ENCODE peak calls at places on chromosomes 13 and 19, in seven cellular contexts. Y is stimulated activated naive CD8-positive, alpha-beta T cell treated with anti-CD3 and anti-CD28 coated beads, Interleukin-15, Interleukin-2, amounts not matched to agents 100 U/mL and 50 U/mL, for 24 hours; H is activated CD8-positive, alpha-beta T cell treated with anti-CD3 and anti-CD28 coated beads for 36 hours; T is left lobe of liver; Q is CD8-positive, alpha-beta T cell; A is stimulated activated effector memory CD8-positive, alpha-beta T cell treated with anti-CD3 and anti-CD28 coated beads, Interleukin-12 subunit alpha, Interleukin-12 subunit beta, amount 100 ng/mL, for 72 hours; V is heart left ventricle. F is an unnamed sample.

GRCh38 chr19:2251577-2252480 is 2.7 kb downstream of the AMH start:
- ATAC-seq in Y (peak), H (peak), T (no peak), Q (peak), A (peak), V (no peak), F (no peak)

GRCh38 chr13:42967660-42968059 is 24.4 kb downstream of the EPSTI1 start:
- ATAC-seq in Y (no peak), H (no peak), T (peak), Q (no peak), A (no peak), V (peak), F (no peak)

GRCh38 chr13:111183959-111184684 is 69.0 kb downstream of the ARHGEF7 start:
- ATAC-seq in Y (no peak), H (peak), T (no peak), Q (peak), A (no peak), V (no peak), F (no peak)

GRCh38 chr19:34282611-34283519 is 28.5 kb downstream of the GARRE1 start:
- ATAC-seq in Y (no peak), H (no peak), T (no peak), Q (no peak), A (no peak), V (no peak), F (no peak)

GRCh38 chr13:78777973-78778372 is 119.0 kb upstream of the OBI1 start:
- ATAC-seq in Y (no peak), H (no peak), T (no peak), Q (no peak), A (no peak), V (no peak), F (no peak)

GRCh38 chr13:94343243-94343585 is 136.3 kb downstream of the DCT start:
- ATAC-seq in Y (no peak), H (no peak), T (peak), Q (no peak), A (no peak), V (no peak), F (no peak)

GRCh38 chr13:104868806-104869205 is 1666.7 kb downstream of the EFNB2 start:
- ATAC-seq in Y (no peak), H (no peak), T (no peak), Q (no peak), A (no peak), V (no peak), F (no peak)

GRCh38 chr13:27339299-27339698 is 68.7 kb downstream of the RASL11A start:
- ATAC-seq in Y (peak), H (peak), T (peak), Q (peak), A (peak), V (peak), F (peak)

GRCh38 chr13:107203146-107203847 is 635.4 kb upstream of the ARGLU1 start:
- ATAC-seq in Y (no peak), H (no peak), T (peak), Q (no peak), A (no peak), V (peak), F (peak)

GRCh38 chr13:30169442-30169841 is 137.9 kb downstream of the KATNAL1 start:
- ATAC-seq in Y (no peak), H (no peak), T (no peak), Q (no peak), A (no peak), V (no peak), F (no peak)

GRCh38 chr13:73081256-73081915 is 22.6 kb downstream of the KLF5 start:
- ATAC-seq in Y (no peak), H (no peak), T (no peak), Q (no peak), A (no peak), V (no peak), F (no peak)

GRCh38 chr13:20989883-20990282 is 71.5 kb downstream of the LATS2 start:
- ATAC-seq in Y (no peak), H (no peak), T (no peak), Q (no peak), A (no peak), V (peak), F (no peak)

GRCh38 chr13:97005631-97006262 is 11.5 kb upstream of the OXGR1 start:
- ATAC-seq in Y (no peak), H (no peak), T (no peak), Q (no peak), A (peak), V (no peak), F (peak)

GRCh38 chr19:52221831-52222375 is 32.1 kb downstream of the PPP2R1A start:
- ATAC-seq in Y (no peak), H (no peak), T (no peak), Q (no peak), A (no peak), V (no peak), F (no peak)

GRCh38 chr19:52603558-52604207 is 33.6 kb downstream of the ZNF701 start:
- ATAC-seq in Y (no peak), H (no peak), T (no peak), Q (no peak), A (no peak), V (no peak), F (no peak)